ENCODE peak calls at places on chromosomes 6 and 20, in six cellular contexts. R, V, Z, Q, S and K are unnamed samples.

GRCh38 chr20:21801193-21801592 is 95.7 kb downstream of the PAX1 start:
- DNase-seq in V (no peak), R (no peak), Z (no peak), Q (no peak), S (no peak), K (peak)

GRCh38 chr6:27081931-27082330 is 165.6 kb upstream of the PRSS16 start:
- DNase-seq in V (no peak), Z (no peak), S (no peak), Q (no peak), R (no peak), K (no peak)

GRCh38 chr6:112298816-112299281 is 44.5 kb upstream of the LAMA4 start:
- DNase-seq in V (peak), R (no peak), Z (no peak), S (no peak), Q (peak), K (no peak)

GRCh38 chr6:46909371-46909770 is 12.4 kb downstream of the ADGRF5 start:
- DNase-seq in R (no peak), Z (no peak), Q (no peak), V (no peak), S (no peak), K (no peak)

GRCh38 chr6:11110921-11111768 is at the start of gene ERVFRD-1:
- DNase-seq in Z (no peak), R (no peak), Q (no peak), V (no peak), S (no peak), K (no peak)

GRCh38 chr6:1739680-1740079 is 130.0 kb downstream of the FOXC1 start:
- DNase-seq in R (no peak), Z (no peak), V (no peak), Q (no peak), S (no peak), K (no peak)

GRCh38 chr20:48656661-48657211 is 171.1 kb downstream of the PREX1 start:
- DNase-seq in S (no peak), V (no peak), Z (no peak), R (no peak), Q (peak), K (no peak)

GRCh38 chr20:49964964-49965780 is 17.6 kb upstream of the SNAI1 start:
- DNase-seq in R (no peak), S (no peak), Q (peak), Z (no peak), V (no peak), K (no peak)

GRCh38 chr6:169702640-169703246 is 817 bp downstream of the C6orf120 start:
- DNase-seq in R (peak), Z (no peak), S (peak), Q (no peak), V (no peak), K (no peak)

GRCh38 chr6:166905013-166905412 is 51.3 kb downstream of the RNASET2 start:
- DNase-seq in Z (no peak), V (no peak), S (no peak), Q (no peak), R (no peak), K (no peak)

GRCh38 chr6:4636881-4637224 is 139.4 kb upstream of the CDYL start:
- DNase-seq in R (no peak), Q (no peak), V (no peak), S (no peak), Z (no peak), K (no peak)

GRCh38 chr6:122033564-122034181 is 365.8 kb upstream of the HSF2 start:
- DNase-seq in Z (no peak), V (peak), R (no peak), S (no peak), Q (peak), K (no peak)

GRCh38 chr20:63518351-63518861 is 2.2 kb upstream of the PPDPF start:
- DNase-seq in S (no peak), Q (no peak), V (no peak), Z (no peak), R (no peak), K (no peak)

GRCh38 chr6:93391982-93392381 is 27.4 kb downstream of the EPHA7 start:
- DNase-seq in S (no peak), R (no peak), Z (no peak), Q (no peak), V (no peak), K (no peak)

GRCh38 chr6:103236923-103237322 is 1622.8 kb downstream of the HACE1 start:
- DNase-seq in Q (no peak), V (no peak), Z (no peak), S (no peak), R (no peak), K (no peak)

GRCh38 chr6:139756381-139756780 is 381.9 kb upstream of the CITED2 start:
- DNase-seq in Z (no peak), S (no peak), V (no peak), R (no peak), Q (no peak), K (no peak)

GRCh38 chr20:34528921-34529297 is 12.7 kb downstream of the DYNLRB1 start:
- DNase-seq in S (no peak), Z (peak), R (no peak), V (no peak), Q (no peak), K (no peak)

GRCh38 chr6:168216741-168217140 is 102.8 kb downstream of the DACT2 start:
- DNase-seq in S (no peak), V (no peak), Z (no peak), Q (no peak), R (no peak), K (no peak)

GRCh38 chr6:169931223-169931760 is 179.9 kb downstream of the ERMARD start:
- DNase-seq in V (no peak), R (no peak), S (no peak), Q (no peak), Z (no peak), K (no peak)

GRCh38 chr6:169225131-169225576 is 28.5 kb downstream of the THBS2 start:
- DNase-seq in Q (no peak), Z (no peak), R (no peak), S (no peak), V (no peak), K (peak)